ENCODE peak calls at places on chromosomes 11 and 22, in nine cellular contexts. G, E, Z, M, T, R, N, J and B are unnamed samples.

GRCh38 chr11:70788247-70789022 is 390.1 kb downstream of the CTTN start:
- DNase-seq in T (no peak), E (peak; percentile 89), J (no peak), M (peak; percentile 89), R (no peak), G (no peak), Z (no peak), N (no peak), B (no peak)

GRCh38 chr11:75626692-75627536 is 41.9 kb downstream of the MAP6 start:
- DNase-seq in T (no peak), R (no peak), J (no peak), M (peak; percentile 71), E (no peak), Z (no peak), N (no peak), G (no peak), B (no peak)

GRCh38 chr11:97361812-97362378 is 972.1 kb downstream of the JRKL start:
- DNase-seq in N (no peak), E (no peak), T (no peak), R (no peak), G (no peak), J (no peak), M (no peak), Z (no peak), B (no peak)

GRCh38 chr11:102727890-102728289 is 3.1 kb upstream of the MMP8 start:
- DNase-seq in G (no peak), T (no peak), R (no peak), N (no peak), J (no peak), Z (no peak), M (peak; percentile 96), E (no peak), B (no peak)

GRCh38 chr22:38080847-38081635 is 2.9 kb downstream of the SLC16A8 start:
- DNase-seq in T (peak; percentile 39), Z (peak; percentile 54), N (peak; percentile 19), J (no peak), M (peak; percentile 14), G (peak; percentile 42), R (no peak), E (no peak), B (no peak)

GRCh38 chr11:60251485-60252207 is 8.7 kb upstream of the MS4A4E start:
- DNase-seq in N (no peak), E (no peak), R (no peak), G (no peak), M (no peak), T (no peak), Z (no peak), J (no peak), B (no peak)

GRCh38 chr11:113305440-113306336 is 8.7 kb upstream of the TTC12 start:
- DNase-seq in R (peak; percentile 57), T (peak; percentile 83), E (peak; percentile 44), Z (peak; percentile 82), M (peak; percentile 51), G (peak; percentile 58), N (peak; percentile 72), J (peak; percentile 71), B (peak; percentile 43)

GRCh38 chr11:128544625-128545024 is 42.7 kb downstream of the ETS1 start:
- DNase-seq in M (peak; percentile 77), G (no peak), E (no peak), R (no peak), Z (no peak), J (no peak), T (no peak), N (no peak), B (no peak)

GRCh38 chr11:291281-292210 is 2.6 kb downstream of the PGGHG start:
- DNase-seq in J (no peak), N (no peak), M (no peak), G (no peak), E (no peak), Z (peak; percentile 19), T (no peak), R (no peak), B (no peak)

GRCh38 chr11:61023086-61024035 is 51.9 kb downstream of the CD6 start:
- DNase-seq in E (no peak), G (no peak), Z (no peak), J (no peak), M (no peak), N (no peak), T (peak; percentile 69), R (no peak), B (no peak)

GRCh38 chr11:27754035-27755017 is 54.1 kb upstream of the BDNF start:
- DNase-seq in J (no peak), E (peak; percentile 64), N (no peak), G (no peak), T (no peak), Z (no peak), M (peak; percentile 75), R (no peak), B (no peak)

GRCh38 chr22:42630901-42631602 is 9.3 kb downstream of the ATP5MGL start:
- DNase-seq in T (no peak), G (no peak), E (peak; percentile 62), J (no peak), N (no peak), M (no peak), R (no peak), Z (no peak), B (peak; percentile 20)

GRCh38 chr11:68120212-68121066 is 749 bp downstream of the CHKA start:
- DNase-seq in E (peak; percentile 30), R (peak; percentile 46), G (peak; percentile 52), Z (peak; percentile 68), J (peak; percentile 59), M (peak; percentile 26), N (peak; percentile 55), T (no peak), B (no peak)

DNA sequence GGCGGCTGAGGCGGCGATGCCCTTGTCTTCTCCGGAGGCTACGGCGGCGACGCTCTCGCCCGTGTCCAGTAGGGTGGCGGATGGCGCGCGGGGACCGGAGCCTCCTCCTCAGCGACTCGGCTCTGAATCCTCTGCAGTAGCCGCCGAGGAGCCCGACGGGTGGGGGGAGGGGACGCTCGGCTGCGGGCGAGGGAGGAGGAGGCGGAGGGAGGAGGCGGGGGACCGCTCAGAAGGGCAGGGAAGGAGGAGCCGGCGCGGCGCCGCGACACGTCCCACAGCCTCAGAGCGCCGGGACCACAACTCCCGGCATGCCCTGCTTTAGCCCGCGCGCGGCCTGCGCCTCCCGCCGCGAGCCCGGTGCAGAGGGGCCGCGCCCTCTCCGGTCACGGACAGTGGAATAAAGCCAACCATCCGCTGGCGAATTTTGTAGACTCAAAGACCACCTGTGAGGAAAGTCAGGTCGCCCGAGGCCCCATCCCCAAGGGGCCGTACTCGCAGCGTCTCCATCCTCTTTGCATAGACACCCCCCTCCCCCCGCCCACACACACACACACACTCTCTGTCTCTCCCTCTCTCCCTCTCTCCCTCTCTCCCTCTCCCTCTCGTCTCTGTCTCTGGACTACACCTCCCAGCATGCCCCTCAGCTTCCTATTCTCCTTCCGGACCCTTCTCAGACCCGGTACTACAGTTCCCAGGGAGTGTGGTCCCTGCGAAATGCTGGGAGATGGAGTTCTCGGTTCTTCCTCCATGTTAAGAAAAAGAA is at the start of gene FAM168A:
- DNase-seq in G (peak; percentile 97), J (peak; percentile 92), T (peak; percentile 96), M (peak; percentile 97), Z (peak; percentile 96), N (peak; percentile 94), E (peak; percentile 90), R (peak; percentile 87), B (peak; percentile 90)
- TF ChIP-seq POLR2A in G (no peak), J (peak; percentile 32), T (no peak), M (no peak), Z (peak; percentile 73), N (peak; percentile 23), E (peak; percentile 77), R (peak; percentile 74), B (peak; percentile 66)

GRCh38 chr22:48828688-48829087 is 999.0 kb downstream of the BRD1 start:
- DNase-seq in E (no peak), G (no peak), N (no peak), T (no peak), Z (no peak), M (no peak), R (no peak), J (peak; percentile 27), B (no peak)
- TF ChIP-seq POLR2A in E (no peak), G (no peak), N (no peak), T (no peak), Z (no peak), M (no peak), R (no peak), J (no peak), B (no peak)

DNA sequence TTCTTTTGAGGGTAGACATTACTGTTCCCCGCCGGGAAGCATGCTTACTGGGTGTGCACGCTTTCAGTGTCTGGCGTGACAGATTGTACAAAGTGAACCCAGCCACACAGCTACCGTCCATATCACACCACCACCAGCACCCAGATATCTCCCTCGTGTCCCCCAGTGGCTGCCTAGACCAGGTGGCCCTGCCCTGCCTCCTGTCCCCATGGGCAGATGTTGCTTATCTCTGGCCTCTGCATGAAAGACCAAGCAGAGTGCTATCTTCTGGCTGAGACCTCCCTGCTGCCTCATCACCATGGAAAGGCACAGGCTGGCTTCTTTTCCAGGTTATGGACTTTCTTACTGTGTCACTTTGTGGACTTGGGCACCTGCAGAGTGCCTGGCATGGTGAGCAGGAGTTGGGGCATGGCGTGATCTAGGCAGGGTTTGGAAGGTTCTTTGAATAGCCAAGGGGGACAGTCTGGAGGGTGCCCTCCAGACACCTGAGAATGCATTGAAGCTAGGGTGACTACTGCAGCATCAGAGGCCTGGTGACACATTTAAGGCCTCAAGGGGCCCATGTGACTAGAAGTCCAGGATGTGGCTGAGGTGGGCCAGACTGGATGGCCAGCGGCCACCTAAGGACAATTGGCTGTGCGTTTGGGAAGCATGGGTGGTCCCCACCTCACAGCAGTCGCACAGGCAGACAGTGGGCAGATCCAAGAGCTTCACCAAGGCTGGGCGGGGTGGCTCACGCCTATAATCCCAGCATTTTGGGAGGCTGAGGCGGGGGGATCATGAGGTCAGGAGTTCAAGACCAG is 4.7 kb downstream of the TANGO2 start:
- DNase-seq in E (no peak), G (no peak), M (no peak), R (no peak), T (no peak), Z (no peak), J (no peak), N (no peak), B (no peak)
- TF ChIP-seq POLR2A in E (no peak), G (no peak), M (no peak), R (no peak), T (no peak), Z (no peak), J (no peak), N (no peak), B (no peak)

GRCh38 chr11:8963569-8964323 is 496 bp downstream of the TMEM9B start:
- DNase-seq in M (no peak), E (peak; percentile 93), G (peak; percentile 82), N (peak; percentile 77), R (no peak), J (peak; percentile 84), Z (peak; percentile 92), T (peak; percentile 87), B (peak; percentile 63)

GRCh38 chr11:8967159-8967558 is 2.9 kb upstream of the TMEM9B start:
- DNase-seq in T (no peak), M (no peak), R (no peak), N (no peak), G (no peak), Z (no peak), J (no peak), E (no peak), B (no peak)

GRCh38 chr11:8964324-8965320 is at the start of gene TMEM9B:
- DNase-seq in R (peak; percentile 79), Z (peak; percentile 92), J (peak; percentile 89), N (peak; percentile 86), E (peak; percentile 98), G (peak; percentile 92), T (peak; percentile 93), M (peak; percentile 79), B (peak; percentile 73)

GRCh38 chr11:8959546-8960166 is 4.6 kb downstream of the TMEM9B start:
- DNase-seq in T (no peak), R (no peak), J (no peak), Z (peak; percentile 47), N (peak; percentile 51), M (peak; percentile 86), G (peak; percentile 31), E (peak; percentile 73), B (peak; percentile 54)

GRCh38 chr11:8962827-8963226 is 1.4 kb downstream of the TMEM9B start:
- DNase-seq in T (no peak), Z (no peak), M (no peak), E (no peak), J (no peak), N (no peak), G (no peak), R (no peak), B (no peak)
- TF ChIP-seq POLR2A in T (no peak), Z (no peak), M (no peak), E (no peak), J (no peak), N (no peak), G (no peak), R (no peak), B (no peak)